ENCODE peak calls at places on chromosomes 11 and 22, in ten cellular contexts. P is activated naive CD4-positive, alpha-beta T cell treated with anti-CD3 and anti-CD28 coated beads for 36 hours; E is kidney; H is foreskin fibroblast; T is progenitor cell of endocrine pancreas; L is H54; K is colonic mucosa; W is stimulated activated CD4-positive, alpha-beta T cell treated with anti-CD3 and anti-CD28 coated beads, Interleukin-4, amount 100 ng/mL, for 1 hour; Z is AG10803; D is NCI-H1436. V is an unnamed sample.

GRCh38 chr22:40479887-40480538 is 109.6 kb downstream of the SGSM3 start:
- DNase-seq in P (no peak), E (no peak), H (peak), T (no peak), L (no peak), K (no peak), W (no peak), Z (peak), D (no peak), V (no peak)

GRCh38 chr22:27022256-27022655 is 364.9 kb downstream of the MIAT start:
- DNase-seq in P (no peak), E (no peak), H (no peak), T (no peak), L (no peak), K (no peak), W (no peak), Z (no peak), D (no peak), V (no peak)

GRCh38 chr22:38350444-38351359 is 33.5 kb upstream of the CSNK1E start:
- DNase-seq in P (no peak), E (peak), H (no peak), T (no peak), L (no peak), K (no peak), W (no peak), Z (no peak), D (no peak), V (no peak)

GRCh38 chr11:67349457-67349856 is 3.9 kb downstream of the POLD4 start:
- DNase-seq in P (no peak), E (peak), H (no peak), T (no peak), L (no peak), K (no peak), W (no peak), Z (no peak), D (no peak), V (no peak)

GRCh38 chr11:9972917-9973504 is 309.1 kb downstream of the SWAP70 start:
- DNase-seq in P (peak), E (no peak), H (peak), T (no peak), L (no peak), K (no peak), W (no peak), Z (peak), D (no peak), V (peak)

GRCh38 chr11:33375236-33375635 is 118.1 kb downstream of the HIPK3 start:
- DNase-seq in P (no peak), E (no peak), H (no peak), T (no peak), L (no peak), K (no peak), W (no peak), Z (no peak), D (no peak), V (no peak)

GRCh38 chr11:70489276-70489675 is 90.9 kb downstream of the CTTN start:
- DNase-seq in P (no peak), E (peak), H (no peak), T (no peak), L (no peak), K (no peak), W (no peak), Z (no peak), D (no peak), V (no peak)

GRCh38 chr11:129917231-129917630 is 21.9 kb upstream of the NFRKB start:
- DNase-seq in P (no peak), E (no peak), H (peak), T (no peak), L (no peak), K (no peak), W (no peak), Z (peak), D (no peak), V (no peak)

GRCh38 chr22:25666308-25666707 is 75.7 kb upstream of the MYO18B start:
- DNase-seq in P (no peak), E (peak), H (peak), T (no peak), L (no peak), K (peak), W (no peak), Z (no peak), D (no peak), V (no peak)

GRCh38 chr11:59173080-59173963 is 1.4 kb downstream of the DTX4 start:
- DNase-seq in P (peak), E (peak), H (peak), T (peak), L (no peak), K (peak), W (no peak), Z (peak), D (no peak), V (no peak)

GRCh38 chr11:120013325-120014250 is 124.3 kb downstream of the TRIM29 start:
- DNase-seq in P (peak), E (no peak), H (peak), T (peak), L (peak), K (peak), W (no peak), Z (peak), D (peak), V (peak)

GRCh38 chr22:25102722-25103121 is 96.9 kb upstream of the CRYBB3 start:
- DNase-seq in P (no peak), E (no peak), H (no peak), T (no peak), L (no peak), K (no peak), W (no peak), Z (no peak), D (no peak), V (no peak)

GRCh38 chr11:123742334-123742733 is 874 bp upstream of the ZNF202 start:
- DNase-seq in P (peak), E (no peak), H (peak), T (no peak), L (no peak), K (no peak), W (no peak), Z (no peak), D (no peak), V (peak)

GRCh38 chr11:115159122-115159665 is 345.0 kb downstream of the CADM1 start:
- DNase-seq in P (no peak), E (peak), H (no peak), T (no peak), L (no peak), K (no peak), W (no peak), Z (no peak), D (peak), V (no peak)

GRCh38 chr11:57772562-57772961 is 11.0 kb downstream of the CTNND1 start:
- DNase-seq in P (no peak), E (no peak), H (peak), T (no peak), L (no peak), K (no peak), W (no peak), Z (no peak), D (no peak), V (no peak)

GRCh38 chr22:25651332-25651731 is 86.9 kb downstream of the GRK3 start:
- DNase-seq in P (no peak), E (no peak), H (no peak), T (no peak), L (no peak), K (no peak), W (no peak), Z (no peak), D (no peak), V (no peak)

GRCh38 chr11:86869966-86870570 is 69.7 kb downstream of the PRSS23 start:
- DNase-seq in P (peak), E (no peak), H (peak), T (peak), L (no peak), K (peak), W (peak), Z (peak), D (no peak), V (peak)

GRCh38 chr11:72191961-72192381 is at the start of gene FOLR1:
- DNase-seq in P (no peak), E (peak), H (no peak), T (no peak), L (no peak), K (no peak), W (no peak), Z (peak), D (no peak), V (no peak)